ENCODE peak calls at places on chromosomes 11 and 22, in eight cellular contexts. T is spleen; B is Kasumi-1; M is EH; O is NCI-H1694 treated with DMSO at 0.1 percent for 48 hours; J is cardiac muscle cell; Q is activated naive CD4-positive, alpha-beta T cell treated with anti-CD3 and anti-CD28 coated beads for 36 hours; R is stimulated activated CD4-positive, alpha-beta T cell treated with anti-CD3 and anti-CD28 coated beads, Interleukin-12 subunit alpha, Interleukin-12 subunit beta, amount 100 ng/mL, for 48 hours. N is an unnamed sample.

GRCh38 chr11:124923296-124923695 is 4.2 kb downstream of the HEPN1 start:
- DNase-seq in O (no peak), J (no peak), T (no peak), M (no peak), R (no peak), Q (peak; percentile 49), B (no peak), N (no peak)

GRCh38 chr11:92098172-92098571 is 126.4 kb upstream of the FAT3 start:
- DNase-seq in O (no peak), J (no peak), R (no peak), T (no peak), M (no peak), B (no peak), Q (no peak), N (no peak)

GRCh38 chr11:2744166-2744565 is 44.4 kb upstream of the KCNQ1OT1 start:
- DNase-seq in R (no peak), Q (no peak), B (no peak), M (no peak), O (peak; percentile 9), J (no peak), T (peak; percentile 64), N (peak; percentile 37)

GRCh38 chr22:25334091-25334490 is 114.7 kb downstream of the CRYBB2 start:
- DNase-seq in M (no peak), R (peak; percentile 60), J (peak; percentile 33), Q (peak; percentile 78), O (peak; percentile 55), B (peak; percentile 31), T (no peak), N (no peak)

GRCh38 chr11:132008872-132009271 is 638.5 kb downstream of the NTM start:
- DNase-seq in B (no peak), Q (no peak), J (no peak), R (no peak), O (no peak), T (no peak), M (peak; percentile 24), N (no peak)

GRCh38 chr11:9028591-9028990 is 24.8 kb upstream of the NRIP3 start:
- DNase-seq in O (no peak), M (no peak), J (no peak), Q (no peak), B (no peak), T (no peak), R (no peak), N (no peak)

GRCh38 chr22:46055176-46055850 is 78.4 kb upstream of the WNT7B start:
- DNase-seq in J (no peak), B (no peak), R (no peak), M (peak; percentile 29), O (peak; percentile 58), Q (no peak), T (peak; percentile 84), N (peak; percentile 83)

GRCh38 chr11:130706572-130706971 is 209.7 kb downstream of the SNX19 start:
- DNase-seq in Q (no peak), J (peak; percentile 72), B (no peak), T (no peak), R (no peak), M (peak; percentile 44), O (no peak), N (no peak)

GRCh38 chr11:111530091-111530490 is 10.4 kb upstream of the LAYN start:
- DNase-seq in M (peak; percentile 30), B (no peak), R (no peak), J (peak; percentile 52), T (no peak), O (no peak), Q (no peak), N (no peak)

GRCh38 chr22:44440224-44441160 is 57.5 kb downstream of the RTL6 start:
- DNase-seq in R (no peak), M (peak; percentile 9), T (peak; percentile 44), O (no peak), J (no peak), Q (no peak), B (no peak), N (peak; percentile 37)

GRCh38 chr11:116600930-116601329 is 171.9 kb downstream of the BUD13 start:
- DNase-seq in R (no peak), O (no peak), B (no peak), Q (no peak), T (no peak), M (peak; percentile 12), J (peak; percentile 18), N (peak; percentile 11)

GRCh38 chr11:49208006-49208721 is at the start of gene FOLH1:
- DNase-seq in O (no peak), J (peak; percentile 59), T (peak; percentile 75), M (no peak), R (no peak), B (peak; percentile 77), Q (no peak), N (peak; percentile 63)

GRCh38 chr11:30585067-30585891 is 874 bp downstream of the MPPED2 start:
- DNase-seq in M (no peak), Q (peak; percentile 7), R (no peak), J (no peak), O (no peak), B (no peak), T (peak; percentile 64), N (peak; percentile 74)

GRCh38 chr11:26507229-26507628 is 64.8 kb downstream of the MUC15 start:
- DNase-seq in M (no peak), O (no peak), B (no peak), J (no peak), T (no peak), Q (no peak), R (no peak), N (no peak)

GRCh38 chr22:50081426-50082196 is 3.6 kb downstream of the MLC1 start:
- DNase-seq in O (no peak), R (no peak), M (no peak), Q (no peak), J (no peak), T (peak; percentile 47), B (no peak), N (no peak)

GRCh38 chr22:37752189-37753061 is 55.3 kb upstream of the GCAT start:
- DNase-seq in M (peak; percentile 99), Q (no peak), R (no peak), J (peak; percentile 99), T (peak; percentile 88), B (no peak), O (peak; percentile 70), N (peak; percentile 97)

GRCh38 chr11:78110830-78111229 is 28.6 kb downstream of the ALG8 start:
- DNase-seq in J (no peak), M (peak; percentile 16), B (no peak), T (no peak), Q (no peak), O (no peak), R (no peak), N (no peak)

GRCh38 chr22:32708835-32709234 is 92.7 kb upstream of the TIMP3 start:
- DNase-seq in J (peak; percentile 55), O (no peak), R (no peak), Q (no peak), B (no peak), T (no peak), M (peak; percentile 97), N (no peak)

GRCh38 chr11:124605719-124606118 is 5.5 kb upstream of the PANX3 start:
- DNase-seq in T (no peak), J (no peak), R (no peak), Q (no peak), B (peak; percentile 68), O (no peak), M (no peak), N (no peak)

GRCh38 chr11:80773919-80774318 is 1333.1 kb upstream of the TENM4 start:
- DNase-seq in O (no peak), B (no peak), M (no peak), R (no peak), Q (no peak), T (no peak), J (no peak), N (no peak)

GRCh38 chr22:26588749-26589366 is 1.1 kb downstream of the TPST2 start:
- DNase-seq in B (no peak), R (no peak), O (no peak), Q (no peak), J (no peak), M (peak; percentile 30), T (peak; percentile 69), N (no peak)

GRCh38 chr11:119691701-119692546 is 37.1 kb downstream of the NECTIN1 start:
- DNase-seq in O (no peak), M (no peak), Q (no peak), R (no peak), B (no peak), J (no peak), T (no peak), N (no peak)

GRCh38 chr11:6864436-6864835 is 1.6 kb downstream of the OR10A2 start:
- DNase-seq in M (peak; percentile 39), Q (no peak), J (no peak), T (no peak), O (no peak), R (no peak), B (no peak), N (no peak)

N was measured in sigmoid colon.